ENCODE peak calls at places on chromosomes 16 and 17, in eight cellular contexts. O, P, T, E, U, H, C and V are unnamed samples.

GRCh38 chr17:5467416-5467815 is 1.4 kb downstream of the DHX33 start:
- ATAC-seq in O (peak), P (no peak), T (no peak), E (no peak), U (no peak), H (no peak), C (no peak), V (peak)

GRCh38 chr16:80144191-80144590 is 396.6 kb upstream of the DYNLRB2 start:
- ATAC-seq in O (no peak), P (no peak), T (no peak), E (no peak), U (no peak), H (no peak), C (no peak), V (no peak)

GRCh38 chr17:57366177-57366557 is 109.8 kb downstream of the MSI2 start:
- ATAC-seq in O (no peak), P (no peak), T (no peak), E (no peak), U (no peak), H (no peak), C (no peak), V (no peak)

GRCh38 chr17:45073414-45074070 is 12.4 kb downstream of the NMT1 start:
- ATAC-seq in O (no peak), P (no peak), T (no peak), E (peak), U (peak), H (no peak), C (no peak), V (no peak)

GRCh38 chr17:13429201-13429600 is 172.5 kb downstream of the HS3ST3A1 start:
- ATAC-seq in O (peak), P (no peak), T (no peak), E (peak), U (no peak), H (no peak), C (no peak), V (peak)

GRCh38 chr17:68511254-68511670 is 968 bp upstream of the PRKAR1A start:
- ATAC-seq in O (no peak), P (no peak), T (no peak), E (no peak), U (no peak), H (no peak), C (no peak), V (no peak)

GRCh38 chr17:12851901-12852435 is 62.7 kb downstream of the ARHGAP44 start:
- ATAC-seq in O (no peak), P (no peak), T (no peak), E (no peak), U (no peak), H (no peak), C (no peak), V (no peak)

GRCh38 chr16:1311738-1312458 is 2.5 kb downstream of the UBE2I start:
- ATAC-seq in O (no peak), P (no peak), T (no peak), E (no peak), U (no peak), H (no peak), C (no peak), V (no peak)

GRCh38 chr16:66131156-66131807 is 235.2 kb upstream of the CDH5 start:
- ATAC-seq in O (peak), P (no peak), T (peak), E (no peak), U (peak), H (no peak), C (no peak), V (peak)

GRCh38 chr17:76474238-76474637 is 6.8 kb downstream of the AANAT start:
- ATAC-seq in O (no peak), P (no peak), T (no peak), E (no peak), U (no peak), H (no peak), C (no peak), V (no peak)

GRCh38 chr16:31365131-31365865 is 10.3 kb downstream of the ITGAX start:
- ATAC-seq in O (no peak), P (no peak), T (no peak), E (no peak), U (no peak), H (peak), C (peak), V (no peak)

GRCh38 chr16:51151951-51152663 is 1.0 kb upstream of the SALL1 start:
- ATAC-seq in O (peak), P (no peak), T (no peak), E (peak), U (peak), H (no peak), C (no peak), V (peak)

GRCh38 chr17:32697728-32698625 is 178.9 kb downstream of the MYO1D start:
- ATAC-seq in O (peak), P (no peak), T (peak), E (no peak), U (no peak), H (no peak), C (peak), V (no peak)

GRCh38 chr16:29009050-29009837 is 24.4 kb downstream of the LAT start:
- ATAC-seq in O (no peak), P (peak), T (no peak), E (no peak), U (no peak), H (peak), C (no peak), V (no peak)

GRCh38 chr17:50151937-50152547 is 1.6 kb upstream of the PPP1R9B start:
- ATAC-seq in O (peak), P (peak), T (peak), E (peak), U (peak), H (peak), C (peak), V (peak)

GRCh38 chr17:50095626-50096037 is 481 bp downstream of the PDK2 start:
- ATAC-seq in O (no peak), P (no peak), T (no peak), E (no peak), U (no peak), H (no peak), C (no peak), V (peak)

GRCh38 chr17:81879121-81879520 is 8.0 kb upstream of the ARHGDIA start:
- ATAC-seq in O (peak), P (no peak), T (peak), E (no peak), U (no peak), H (no peak), C (no peak), V (no peak)

GRCh38 chr17:82776454-82776853 is 24.6 kb downstream of the TBCD start:
- ATAC-seq in O (no peak), P (peak), T (no peak), E (no peak), U (no peak), H (peak), C (peak), V (no peak)

GRCh38 chr17:65750166-65750565 is 188.7 kb upstream of the AXIN2 start:
- ATAC-seq in O (no peak), P (no peak), T (peak), E (no peak), U (peak), H (no peak), C (no peak), V (peak)

GRCh38 chr17:80248894-80249710 is 11.6 kb upstream of the RNF213 start:
- ATAC-seq in O (no peak), P (no peak), T (no peak), E (no peak), U (no peak), H (no peak), C (no peak), V (no peak)

GRCh38 chr17:34556384-34556783 is 23.0 kb upstream of the TMEM132E start:
- ATAC-seq in O (peak), P (no peak), T (no peak), E (no peak), U (peak), H (no peak), C (no peak), V (peak)

GRCh38 chr16:842061-842476 is 41.5 kb upstream of the GNG13 start:
- ATAC-seq in O (peak), P (peak), T (no peak), E (no peak), U (peak), H (no peak), C (peak), V (peak)

GRCh38 chr17:77836557-77837041 is 121.9 kb upstream of the TNRC6C start:
- ATAC-seq in O (peak), P (peak), T (peak), E (no peak), U (peak), H (peak), C (peak), V (no peak)

GRCh38 chr16:11674001-11674817 is 6.0 kb downstream of the SNN start:
- ATAC-seq in O (no peak), P (no peak), T (no peak), E (no peak), U (no peak), H (no peak), C (no peak), V (peak)

GRCh38 chr17:11813278-11813677 is 184.0 kb downstream of the ZNF18 start:
- ATAC-seq in O (no peak), P (no peak), T (no peak), E (peak), U (no peak), H (no peak), C (no peak), V (no peak)

GRCh38 chr16:24839347-24839972 is 6.3 kb upstream of the SLC5A11 start:
- ATAC-seq in O (no peak), P (no peak), T (no peak), E (no peak), U (peak), H (no peak), C (no peak), V (no peak)

GRCh38 chr16:89365044-89365467 is 125.3 kb downstream of the ANKRD11 start:
- ATAC-seq in O (peak), P (no peak), T (peak), E (no peak), U (no peak), H (no peak), C (no peak), V (peak)

GRCh38 chr16:87845807-87846619 is 23.3 kb downstream of the SLC7A5 start:
- ATAC-seq in O (no peak), P (no peak), T (no peak), E (peak), U (no peak), H (no peak), C (no peak), V (no peak)

GRCh38 chr17:20313891-20314290 is 153.4 kb downstream of the LGALS9B start:
- ATAC-seq in O (no peak), P (no peak), T (no peak), E (no peak), U (no peak), H (no peak), C (no peak), V (no peak)

GRCh38 chr17:34389343-34389742 is 26.3 kb upstream of the CCL1 start:
- ATAC-seq in O (no peak), P (no peak), T (no peak), E (no peak), U (no peak), H (no peak), C (peak), V (no peak)

GRCh38 chr17:2101448-2102257 is 46.8 kb downstream of the HIC1 start:
- ATAC-seq in O (peak), P (peak), T (peak), E (peak), U (peak), H (peak), C (peak), V (no peak)

GRCh38 chr16:6027733-6028132 is 930.1 kb upstream of the EEF2KMT start:
- ATAC-seq in O (no peak), P (no peak), T (no peak), E (no peak), U (no peak), H (no peak), C (no peak), V (no peak)

GRCh38 chr16:27303256-27304100 is 10.3 kb upstream of the IL4R start:
- ATAC-seq in O (no peak), P (no peak), T (no peak), E (no peak), U (no peak), H (no peak), C (no peak), V (no peak)

GRCh38 chr17:66431080-66431795 is 128.8 kb downstream of the PRKCA start:
- ATAC-seq in O (no peak), P (no peak), T (peak), E (no peak), U (peak), H (no peak), C (no peak), V (peak)

GRCh38 chr17:74823176-74823495 is 36.5 kb downstream of the GRIN2C start:
- ATAC-seq in O (no peak), P (no peak), T (no peak), E (peak), U (no peak), H (no peak), C (no peak), V (no peak)

GRCh38 chr17:78242024-78242742 is 10.8 kb downstream of the TMEM235 start:
- ATAC-seq in O (no peak), P (peak), T (peak), E (no peak), U (peak), H (peak), C (no peak), V (no peak)